ENCODE peak calls at places on chromosomes 4 and X, in seven cellular contexts. A is lower lobe of right lung, S is Right ventricle myocardium superior, L is left ventricle myocardium superior, U is HCT116, T is foreskin keratinocyte, W is pancreas. E is an unnamed sample.

GRCh38 chr4:61210186-61210939 is 10.2 kb downstream of the ADGRL3 start:
- ATAC-seq in A (no peak), S (no peak), L (no peak), U (no peak), T (no peak), W (no peak), E (no peak)

GRCh38 chr4:80264825-80265224 is 1.6 kb upstream of the FGF5 start:
- ATAC-seq in A (no peak), S (no peak), L (no peak), U (no peak), T (no peak), W (no peak), E (no peak)

GRCh38 chr4:104508224-104508623 is 13.5 kb upstream of the CXXC4 start:
- ATAC-seq in A (no peak), S (no peak), L (no peak), U (no peak), T (no peak), W (no peak), E (no peak)

GRCh38 chr4:140096483-140096861 is 57.5 kb downstream of the MAML3 start:
- ATAC-seq in A (no peak), S (no peak), L (no peak), U (no peak), T (no peak), W (no peak), E (no peak)

GRCh38 chr4:26410385-26411293 is 79.6 kb downstream of the CCKAR start:
- ATAC-seq in A (no peak), S (peak; percentile 47), L (peak; percentile 27), U (peak; percentile 74), T (peak; percentile 57), W (peak; percentile 70), E (peak; percentile 39)

GRCh38 chr4:14924080-14924916 is 78.0 kb upstream of the CPEB2 start:
- ATAC-seq in A (no peak), S (no peak), L (no peak), U (no peak), T (no peak), W (no peak), E (peak; percentile 17)

GRCh38 chrX:30196322-30196721 is 19.0 kb upstream of the MAGEB2 start:
- ATAC-seq in A (no peak), S (no peak), L (no peak), U (peak; percentile 83), T (no peak), W (no peak), E (no peak)

GRCh38 chr4:120924931-120925330 is 2.4 kb upstream of the PRDM5 start:
- ATAC-seq in A (no peak), S (no peak), L (no peak), U (no peak), T (no peak), W (no peak), E (no peak)

GRCh38 chr4:8534129-8534528 is 46.1 kb upstream of the GPR78 start:
- ATAC-seq in A (peak; percentile 90), S (no peak), L (no peak), U (peak; percentile 37), T (peak; percentile 82), W (peak; percentile 94), E (peak; percentile 14)